ENCODE peak calls at places on chromosomes 3 and 15, in five cellular contexts. One of them, this sample, is unnamed.

GRCh38 chr15:29040367-29040745 is 154.6 kb downstream of the APBA2 start:
- DNase-seq in H9: no peak
- DNase-seq in IMR-90: peak
- DNase-seq in mesendoderm: no peak
- DNase-seq in H1: no peak
- DNase-seq in this sample: no peak

GRCh38 chr15:92415639-92416297 is 22.1 kb downstream of the ST8SIA2 start:
- DNase-seq in mesendoderm: no peak
- DNase-seq in H9: no peak
- DNase-seq in IMR-90: no peak
- DNase-seq in H1: no peak
- DNase-seq in this sample: no peak

GRCh38 chr3:152232001-152232400 is 36.7 kb upstream of the MBNL1 start:
- DNase-seq in mesendoderm: no peak
- DNase-seq in IMR-90: no peak
- DNase-seq in H1: no peak
- DNase-seq in H9: no peak
- DNase-seq in this sample: no peak

GRCh38 chr15:73695773-73696640 is 11.8 kb downstream of the CD276 start:
- DNase-seq in mesendoderm: no peak
- DNase-seq in IMR-90: no peak
- DNase-seq in H9: no peak
- DNase-seq in H1: no peak
- DNase-seq in this sample: no peak

GRCh38 chr3:141348848-141349247 is 19.5 kb upstream of the ZBTB38 start:
- DNase-seq in H9: no peak
- DNase-seq in mesendoderm: no peak
- DNase-seq in H1: no peak
- DNase-seq in IMR-90: no peak
- DNase-seq in this sample: no peak

GRCh38 chr3:130715616-130716015 is 31.0 kb downstream of the PIK3R4 start:
- DNase-seq in H1: no peak
- DNase-seq in IMR-90: no peak
- DNase-seq in H9: no peak
- DNase-seq in mesendoderm: no peak
- DNase-seq in this sample: no peak

GRCh38 chr15:57460208-57460816 is 84.0 kb downstream of the CGNL1 start:
- DNase-seq in H9: no peak
- DNase-seq in IMR-90: no peak
- DNase-seq in H1: no peak
- DNase-seq in mesendoderm: no peak
- DNase-seq in this sample: no peak

GRCh38 chr3:123949606-123950005 is 11.4 kb downstream of the CCDC14 start:
- DNase-seq in mesendoderm: no peak
- DNase-seq in H1: no peak
- DNase-seq in IMR-90: peak
- DNase-seq in H9: no peak
- DNase-seq in this sample: peak

GRCh38 chr3:45746182-45746973 is 50.0 kb downstream of the SLC6A20 start:
- DNase-seq in IMR-90: no peak
- DNase-seq in mesendoderm: no peak
- DNase-seq in H9: no peak
- DNase-seq in H1: no peak
- DNase-seq in this sample: no peak

GRCh38 chr3:17444865-17445264 is 297.6 kb downstream of the TBC1D5 start:
- DNase-seq in mesendoderm: no peak
- DNase-seq in H9: no peak
- DNase-seq in IMR-90: no peak
- DNase-seq in H1: no peak
- DNase-seq in this sample: no peak

GRCh38 chr3:45043715-45044299 is 17.7 kb downstream of the CLEC3B start:
- DNase-seq in H9: no peak
- DNase-seq in mesendoderm: peak
- DNase-seq in H1: no peak
- DNase-seq in IMR-90: peak
- DNase-seq in this sample: no peak

GRCh38 chr15:101398247-101398646 is 91.3 kb downstream of the PCSK6 start:
- DNase-seq in H1: no peak
- DNase-seq in H9: peak
- DNase-seq in IMR-90: no peak
- DNase-seq in mesendoderm: no peak
- DNase-seq in this sample: no peak

DNA sequence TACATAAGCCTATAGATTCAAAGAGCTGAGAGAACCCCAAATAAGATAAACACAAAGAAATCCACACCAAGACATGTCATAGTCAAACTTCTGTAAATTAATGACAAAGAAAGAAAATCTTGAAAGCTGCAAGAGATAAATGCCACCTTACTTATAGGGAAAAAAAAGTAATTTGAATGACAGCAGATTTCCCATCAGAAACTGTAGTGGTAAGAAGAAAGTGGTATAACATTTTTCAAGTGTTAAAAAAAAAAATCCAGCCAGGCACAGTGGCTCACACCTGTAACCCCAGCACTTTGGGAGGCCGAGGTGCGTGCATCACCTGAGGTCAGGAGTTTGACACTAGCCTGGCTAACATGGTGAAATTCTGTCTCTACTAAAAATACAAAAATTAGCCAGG is 37.4 kb downstream of the CFAP92 start:
- DNase-seq in H9: no peak
- DNase-seq in IMR-90: no peak
- DNase-seq in H1: no peak
- DNase-seq in mesendoderm: no peak
- DNase-seq in this sample: no peak
- H2BK120ac ChIP-seq in H9: no peak
- H2BK120ac ChIP-seq in IMR-90: no peak
- H2BK120ac ChIP-seq in H1: no peak
- H2BK120ac ChIP-seq in mesendoderm: no peak
- H2BK120ac ChIP-seq in this sample: no peak

GRCh38 chr3:171807129-171807675 is 3.1 kb downstream of the PLD1 start:
- DNase-seq in IMR-90: no peak
- DNase-seq in H9: no peak
- DNase-seq in mesendoderm: no peak
- DNase-seq in H1: no peak
- DNase-seq in this sample: no peak
- H2BK120ac ChIP-seq in IMR-90: peak
- H2BK120ac ChIP-seq in H9: no peak
- H2BK120ac ChIP-seq in mesendoderm: no peak
- H2BK120ac ChIP-seq in H1: no peak
- H2BK120ac ChIP-seq in this sample: no peak

DNA sequence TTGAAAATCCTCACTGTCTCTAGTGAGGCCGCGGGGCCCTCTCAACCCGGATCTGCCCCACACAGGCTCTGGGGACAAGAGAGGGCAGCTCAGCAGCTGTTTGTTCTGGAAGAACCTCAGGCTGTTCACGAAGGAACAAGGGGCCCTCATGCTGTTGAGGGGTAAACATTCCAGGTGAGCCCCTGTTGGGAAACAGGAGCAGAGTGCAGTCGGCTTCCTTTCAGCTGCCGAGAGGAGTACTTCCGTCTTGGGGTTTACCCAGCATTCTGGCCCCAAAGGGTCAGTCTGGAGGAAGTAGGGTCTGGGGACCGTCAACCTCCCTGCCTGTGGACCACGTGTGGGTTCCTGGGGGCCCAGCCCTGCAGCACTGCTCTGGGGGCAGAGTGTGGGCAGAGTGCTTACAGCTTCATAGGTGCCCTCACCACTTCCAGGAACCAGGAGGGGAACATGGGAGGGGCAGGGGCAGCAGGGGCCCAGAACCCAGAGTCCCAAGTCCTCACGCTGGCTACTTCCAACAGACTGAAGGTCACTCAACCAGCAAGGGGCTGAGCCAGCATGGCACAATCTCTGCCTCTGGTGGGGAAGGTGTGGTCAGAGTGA is 49.2 kb upstream of the CTSH start:
- DNase-seq in H9: no peak
- DNase-seq in mesendoderm: no peak
- DNase-seq in H1: no peak
- DNase-seq in IMR-90: no peak
- DNase-seq in this sample: no peak
- H2BK120ac ChIP-seq in H9: no peak
- H2BK120ac ChIP-seq in mesendoderm: no peak
- H2BK120ac ChIP-seq in H1: no peak
- H2BK120ac ChIP-seq in IMR-90: no peak
- H2BK120ac ChIP-seq in this sample: no peak

DNA sequence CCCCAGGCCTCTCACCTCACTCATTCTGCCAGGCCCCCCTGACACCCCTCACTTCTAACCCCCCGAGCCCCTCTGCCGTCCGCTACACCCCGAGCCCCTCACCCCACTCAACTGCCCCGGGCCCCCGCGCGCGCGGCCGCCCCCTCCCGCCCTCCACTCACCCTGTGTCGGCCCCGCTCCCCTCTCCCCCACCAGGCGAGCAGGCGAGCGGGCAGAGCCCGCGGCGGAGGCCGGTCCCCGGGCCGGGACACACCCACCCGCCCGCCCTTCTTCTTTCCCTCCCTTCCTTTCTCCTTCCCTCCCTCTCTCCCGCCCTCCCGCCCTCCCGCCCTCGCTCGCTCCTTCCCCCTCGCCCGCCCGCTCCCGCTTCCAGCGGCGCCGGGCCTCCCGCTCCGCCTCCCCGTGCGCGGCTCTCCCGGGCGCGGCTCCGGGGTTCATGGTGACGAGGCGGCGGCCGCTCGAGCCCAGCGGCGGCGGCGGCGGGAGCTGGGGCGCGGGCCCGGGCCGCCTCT is at the start of gene CTDSPL:
- DNase-seq in H9: peak
- DNase-seq in mesendoderm: peak
- DNase-seq in IMR-90: peak
- DNase-seq in H1: no peak
- DNase-seq in this sample: peak
- H2BK120ac ChIP-seq in H9: no peak
- H2BK120ac ChIP-seq in mesendoderm: peak
- H2BK120ac ChIP-seq in IMR-90: peak
- H2BK120ac ChIP-seq in H1: peak
- H2BK120ac ChIP-seq in this sample: peak

GRCh38 chr3:53152316-53152715 is 8.7 kb upstream of the PRKCD start:
- DNase-seq in mesendoderm: no peak
- DNase-seq in IMR-90: no peak
- DNase-seq in H9: no peak
- DNase-seq in H1: no peak
- DNase-seq in this sample: no peak
- H2BK120ac ChIP-seq in mesendoderm: no peak
- H2BK120ac ChIP-seq in IMR-90: no peak
- H2BK120ac ChIP-seq in H9: no peak
- H2BK120ac ChIP-seq in H1: no peak
- H2BK120ac ChIP-seq in this sample: no peak

GRCh38 chr15:63084806-63085205 is 36.9 kb upstream of the LACTB start:
- DNase-seq in H9: no peak
- DNase-seq in H1: no peak
- DNase-seq in IMR-90: no peak
- DNase-seq in mesendoderm: no peak
- DNase-seq in this sample: no peak

GRCh38 chr15:63086967-63087366 is 34.7 kb upstream of the LACTB start:
- DNase-seq in IMR-90: no peak
- DNase-seq in H9: no peak
- DNase-seq in mesendoderm: no peak
- DNase-seq in H1: no peak
- DNase-seq in this sample: no peak

GRCh38 chr15:63088532-63089245 is 33.0 kb upstream of the LACTB start:
- DNase-seq in mesendoderm: no peak
- DNase-seq in IMR-90: no peak
- DNase-seq in H9: no peak
- DNase-seq in H1: no peak
- DNase-seq in this sample: no peak

GRCh38 chr15:63085289-63085688 is 36.4 kb upstream of the LACTB start:
- DNase-seq in mesendoderm: no peak
- DNase-seq in H1: no peak
- DNase-seq in IMR-90: no peak
- DNase-seq in H9: no peak
- DNase-seq in this sample: no peak

DNA sequence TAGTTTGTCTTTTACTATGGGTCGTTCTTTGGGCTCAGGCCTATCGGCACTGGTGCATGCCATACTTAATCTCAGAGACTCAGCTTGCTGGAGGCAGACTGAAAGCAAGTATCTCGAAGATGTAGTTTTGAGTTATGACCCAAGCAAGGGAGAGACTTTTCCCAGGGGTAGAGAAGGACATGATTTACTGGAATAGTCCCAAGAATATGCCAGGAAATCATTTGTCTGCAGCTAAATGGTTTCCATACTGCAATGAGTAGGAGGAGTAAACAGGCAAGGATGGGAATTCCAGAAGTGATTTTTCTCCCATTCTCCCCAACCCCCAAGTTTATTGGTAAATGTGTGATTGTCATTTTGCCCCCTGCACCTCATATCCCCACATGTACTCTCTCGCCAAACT is 35.4 kb upstream of the LACTB start:
- DNase-seq in H1: no peak
- DNase-seq in IMR-90: peak
- DNase-seq in H9: no peak
- DNase-seq in mesendoderm: no peak
- DNase-seq in this sample: no peak
- H2BK120ac ChIP-seq in H1: no peak
- H2BK120ac ChIP-seq in IMR-90: peak
- H2BK120ac ChIP-seq in H9: no peak
- H2BK120ac ChIP-seq in mesendoderm: no peak
- H2BK120ac ChIP-seq in this sample: no peak

DNA sequence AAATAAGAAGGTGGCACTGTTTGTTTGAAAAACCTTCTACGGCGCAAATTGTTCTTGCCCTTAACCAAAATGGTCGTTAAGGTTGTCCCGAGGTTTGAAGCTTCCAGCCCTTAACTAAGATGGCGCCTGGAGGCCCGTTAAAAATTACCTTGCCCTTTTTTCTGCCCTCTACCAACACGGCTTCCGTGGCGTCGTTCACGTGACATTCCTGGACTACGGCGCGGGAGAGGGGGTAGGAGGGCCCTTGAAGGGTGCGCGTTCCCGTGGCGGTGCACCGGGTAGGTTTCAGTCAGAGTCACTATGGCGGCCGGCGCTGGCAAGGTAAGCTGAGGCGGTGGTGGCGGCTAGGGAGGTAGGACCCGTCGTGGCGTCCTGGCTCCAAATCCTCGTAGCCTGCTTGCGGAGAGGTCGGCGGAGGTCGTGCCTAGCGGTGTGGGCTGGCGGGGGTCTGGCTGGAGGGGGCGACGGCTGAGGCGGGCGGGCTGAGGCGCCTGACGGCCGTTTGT is at the start of gene SLMAP:
- DNase-seq in H1: peak
- DNase-seq in IMR-90: peak
- DNase-seq in H9: peak
- DNase-seq in mesendoderm: peak
- DNase-seq in this sample: peak
- H2BK120ac ChIP-seq in H1: no peak
- H2BK120ac ChIP-seq in IMR-90: peak
- H2BK120ac ChIP-seq in H9: no peak
- H2BK120ac ChIP-seq in mesendoderm: no peak
- H2BK120ac ChIP-seq in this sample: peak

GRCh38 chr3:157136647-157137387 is 23.1 kb downstream of the CCNL1 start:
- DNase-seq in H9: no peak
- DNase-seq in IMR-90: peak
- DNase-seq in mesendoderm: no peak
- DNase-seq in H1: no peak
- DNase-seq in this sample: no peak
- H2BK120ac ChIP-seq in H9: no peak
- H2BK120ac ChIP-seq in IMR-90: peak
- H2BK120ac ChIP-seq in mesendoderm: no peak
- H2BK120ac ChIP-seq in H1: no peak
- H2BK120ac ChIP-seq in this sample: no peak